ENCODE peak calls at places on chromosomes 13 and 19, in nine cellular contexts. B, K, O, U, J, P, H, W and I are unnamed samples.

GRCh38 chr13:110874508-110874960 is 40.3 kb downstream of the ANKRD10 start:
- DNase-seq in P (peak), O (peak), K (peak), J (no peak), H (no peak), W (peak), B (peak), U (peak), I (peak)

GRCh38 chr19:4988770-4989251 is 19.9 kb downstream of the KDM4B start:
- DNase-seq in H (no peak), K (no peak), P (peak), B (no peak), U (no peak), O (peak), W (no peak), J (no peak), I (peak)

GRCh38 chr19:15934332-15935078 is at the start of gene CYP4F11:
- DNase-seq in O (no peak), U (no peak), K (peak), B (no peak), J (no peak), P (no peak), W (peak), H (no peak), I (no peak)

GRCh38 chr19:35135389-35135909 is 590 bp upstream of the LGI4 start:
- DNase-seq in W (peak), B (peak), P (peak), U (peak), O (peak), J (peak), K (peak), H (no peak), I (peak)

GRCh38 chr19:31256601-31256990 is 92.6 kb downstream of the TSHZ3 start:
- DNase-seq in H (no peak), P (no peak), W (no peak), B (no peak), O (no peak), U (no peak), K (no peak), J (no peak), I (no peak)

GRCh38 chr19:29634731-29635130 is 28.6 kb downstream of the POP4 start:
- DNase-seq in P (no peak), K (no peak), O (no peak), J (no peak), U (no peak), H (no peak), W (no peak), B (no peak), I (no peak)

GRCh38 chr13:75699062-75699461 is 62.9 kb downstream of the LMO7 start:
- DNase-seq in B (no peak), P (no peak), O (no peak), K (no peak), H (no peak), U (no peak), J (no peak), W (no peak), I (no peak)

GRCh38 chr13:101489635-101490034 is 37.2 kb downstream of the ITGBL1 start:
- DNase-seq in K (no peak), P (peak), J (no peak), B (no peak), W (peak), O (peak), U (no peak), H (no peak), I (peak)

GRCh38 chr19:35843676-35844481 is 8.4 kb downstream of the NPHS1 start:
- DNase-seq in K (no peak), U (no peak), J (no peak), P (peak), W (no peak), B (peak), H (no peak), O (peak), I (peak)

GRCh38 chr13:114161644-114162532 is 17.2 kb upstream of the CFAP97D2 start:
- DNase-seq in P (peak), B (peak), K (peak), H (peak), J (peak), W (peak), U (no peak), O (peak), I (peak)

GRCh38 chr13:35518337-35518736 is 41.8 kb upstream of the MAB21L1 start:
- DNase-seq in J (no peak), H (no peak), O (peak), P (peak), K (no peak), W (no peak), B (no peak), U (no peak), I (peak)

GRCh38 chr13:101916108-101916757 is 463.8 kb downstream of the ITGBL1 start:
- DNase-seq in H (no peak), B (peak), U (no peak), O (no peak), P (no peak), W (peak), K (peak), J (no peak), I (peak)

GRCh38 chr19:51108805-51109146 is 567 bp upstream of the CTU1 start:
- DNase-seq in W (no peak), H (no peak), J (no peak), B (no peak), K (no peak), O (no peak), P (no peak), U (no peak), I (no peak)

GRCh38 chr19:43634877-43635560 is 4.6 kb downstream of the CADM4 start:
- DNase-seq in H (no peak), W (no peak), J (no peak), K (no peak), P (no peak), O (peak), B (peak), U (no peak), I (peak)

GRCh38 chr13:106858910-106859309 is 291.0 kb upstream of the ARGLU1 start:
- DNase-seq in H (no peak), J (no peak), B (no peak), O (no peak), W (no peak), U (no peak), K (no peak), P (no peak), I (no peak)